ENCODE peak calls at places on chromosomes 3 and 15, in five cellular contexts. Y is IMR-90, Z is GM12878, L is HepG2, G is SK-N-SH. V is an unnamed sample.

GRCh38 chr15:71739355-71739754 is 71.0 kb upstream of the NR2E3 start:
- DNase-seq in L (peak), Y (no peak), Z (no peak), G (no peak), V (no peak)

GRCh38 chr3:47370887-47371697 is 9.7 kb upstream of the PTPN23 start:
- DNase-seq in Y (no peak), G (peak), Z (no peak), L (no peak), V (peak)

GRCh38 chr3:53800507-53800906 is 45.7 kb downstream of the CHDH start:
- DNase-seq in L (no peak), G (no peak), Y (no peak), Z (no peak), V (no peak)

GRCh38 chr15:50219820-50220219 is 37.8 kb downstream of the SLC27A2 start:
- DNase-seq in G (no peak), Z (no peak), L (no peak), Y (peak), V (no peak)

GRCh38 chr3:25515131-25515530 is 87.1 kb downstream of the RARB start:
- DNase-seq in G (no peak), L (no peak), Y (no peak), Z (no peak), V (no peak)

GRCh38 chr3:188266581-188267274 is 112.8 kb downstream of the LPP start:
- DNase-seq in L (no peak), Z (no peak), G (no peak), Y (peak), V (no peak)

GRCh38 chr3:149554826-149555225 is 80.3 kb downstream of the TM4SF4 start:
- DNase-seq in Z (no peak), G (no peak), L (no peak), Y (peak), V (no peak)

GRCh38 chr15:70936326-70936725 is 43.7 kb downstream of the LRRC49 start:
- DNase-seq in Z (no peak), Y (peak), G (peak), L (no peak), V (no peak)

GRCh38 chr3:36957862-36958686 is 13.2 kb upstream of the TRANK1 start:
- DNase-seq in Z (no peak), L (no peak), G (no peak), Y (peak), V (peak)

GRCh38 chr3:43062556-43063040 is 43.3 kb downstream of the POMGNT2 start:
- DNase-seq in G (peak), Z (no peak), L (no peak), Y (no peak), V (peak)

GRCh38 chr3:172039352-172040077 is at the start of gene FNDC3B:
- DNase-seq in L (peak), Y (peak), G (peak), Z (peak), V (peak)

GRCh38 chr15:77426377-77426776 is 5.7 kb downstream of the HMG20A start:
- DNase-seq in Z (no peak), L (no peak), Y (no peak), G (no peak), V (no peak)

GRCh38 chr3:42749753-42750231 is 23.3 kb downstream of the CCDC13 start:
- DNase-seq in L (no peak), Y (no peak), Z (no peak), G (no peak), V (peak)

GRCh38 chr3:143120716-143121239 is 1.2 kb downstream of the CHST2 start:
- DNase-seq in L (no peak), Z (no peak), Y (peak), G (peak), V (peak)

GRCh38 chr15:38651328-38652038 is 86.9 kb upstream of the RASGRP1 start:
- DNase-seq in Y (no peak), G (no peak), L (no peak), Z (no peak), V (peak)

GRCh38 chr3:149340310-149340933 is 7.0 kb upstream of the TM4SF18 start:
- DNase-seq in L (peak), G (no peak), Y (peak), Z (no peak), V (no peak)

GRCh38 chr15:42157981-42158765 is 1.7 kb upstream of the PLA2G4F start:
- DNase-seq in Y (peak), L (no peak), G (no peak), Z (no peak), V (peak)

GRCh38 chr3:11606865-11607440 is 36.8 kb downstream of the VGLL4 start:
- DNase-seq in G (no peak), L (no peak), Y (no peak), Z (no peak), V (no peak)

GRCh38 chr3:11606090-11606784 is 37.5 kb downstream of the VGLL4 start:
- DNase-seq in G (no peak), Z (no peak), L (no peak), Y (no peak), V (no peak)

GRCh38 chr3:11610044-11610671 is 33.6 kb downstream of the VGLL4 start:
- DNase-seq in G (peak), Z (no peak), Y (peak), L (peak), V (no peak)

GRCh38 chr3:11609481-11609880 is 34.2 kb downstream of the VGLL4 start:
- DNase-seq in L (no peak), Y (no peak), G (no peak), Z (no peak), V (no peak)

GRCh38 chr3:11607816-11608215 is 35.9 kb downstream of the VGLL4 start:
- DNase-seq in Y (peak), Z (no peak), G (no peak), L (peak), V (peak)
- TF ChIP-seq MXI1 in Y (no peak), Z (no peak), G (no peak), L (no peak), V (no peak)

GRCh38 chr15:89836255-89837133 is 21.8 kb upstream of the ANPEP start:
- DNase-seq in L (no peak), Y (peak), Z (no peak), G (no peak), V (no peak)
- H3K4me3 ChIP-seq in L (no peak), Y (no peak), Z (no peak), G (no peak), V (no peak)

DNA sequence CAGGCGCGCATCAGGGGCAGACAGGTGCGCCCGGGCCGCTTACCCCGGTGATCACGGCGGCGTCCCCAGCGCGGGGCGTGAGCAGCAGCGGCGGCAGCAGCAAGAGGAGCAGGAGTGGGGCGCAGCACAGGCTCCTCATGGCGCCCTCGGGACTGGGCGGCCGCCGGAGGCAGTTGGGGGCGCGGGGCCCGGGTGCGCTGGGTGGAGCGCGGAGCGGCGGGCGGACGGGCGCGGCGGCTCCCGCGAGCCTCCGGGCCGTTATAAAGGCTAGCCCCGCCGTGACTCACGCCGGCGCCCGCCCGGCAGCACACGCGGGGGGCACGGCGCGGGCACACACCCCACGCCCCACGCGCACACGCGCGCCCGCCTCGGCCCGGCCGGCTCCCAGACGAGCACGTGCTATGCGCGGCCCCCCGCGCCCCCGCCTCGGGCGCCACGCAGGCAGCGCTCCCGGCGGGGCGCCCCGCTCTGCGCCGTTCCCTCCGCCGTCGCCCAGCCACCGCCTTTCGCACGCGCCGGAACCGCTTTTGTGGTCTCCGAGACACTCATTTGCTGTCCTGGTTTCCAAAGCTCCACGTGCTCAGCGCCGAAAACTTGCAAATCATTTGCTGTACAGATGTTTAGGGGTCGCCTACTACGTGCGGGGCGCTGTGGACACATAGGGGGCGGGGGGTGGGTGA is at the start of gene PROK2:
- DNase-seq in L (no peak), Z (no peak), Y (no peak), G (peak), V (no peak)
- TF ChIP-seq MXI1 in L (no peak), Z (no peak), Y (no peak), G (no peak), V (no peak)

DNA sequence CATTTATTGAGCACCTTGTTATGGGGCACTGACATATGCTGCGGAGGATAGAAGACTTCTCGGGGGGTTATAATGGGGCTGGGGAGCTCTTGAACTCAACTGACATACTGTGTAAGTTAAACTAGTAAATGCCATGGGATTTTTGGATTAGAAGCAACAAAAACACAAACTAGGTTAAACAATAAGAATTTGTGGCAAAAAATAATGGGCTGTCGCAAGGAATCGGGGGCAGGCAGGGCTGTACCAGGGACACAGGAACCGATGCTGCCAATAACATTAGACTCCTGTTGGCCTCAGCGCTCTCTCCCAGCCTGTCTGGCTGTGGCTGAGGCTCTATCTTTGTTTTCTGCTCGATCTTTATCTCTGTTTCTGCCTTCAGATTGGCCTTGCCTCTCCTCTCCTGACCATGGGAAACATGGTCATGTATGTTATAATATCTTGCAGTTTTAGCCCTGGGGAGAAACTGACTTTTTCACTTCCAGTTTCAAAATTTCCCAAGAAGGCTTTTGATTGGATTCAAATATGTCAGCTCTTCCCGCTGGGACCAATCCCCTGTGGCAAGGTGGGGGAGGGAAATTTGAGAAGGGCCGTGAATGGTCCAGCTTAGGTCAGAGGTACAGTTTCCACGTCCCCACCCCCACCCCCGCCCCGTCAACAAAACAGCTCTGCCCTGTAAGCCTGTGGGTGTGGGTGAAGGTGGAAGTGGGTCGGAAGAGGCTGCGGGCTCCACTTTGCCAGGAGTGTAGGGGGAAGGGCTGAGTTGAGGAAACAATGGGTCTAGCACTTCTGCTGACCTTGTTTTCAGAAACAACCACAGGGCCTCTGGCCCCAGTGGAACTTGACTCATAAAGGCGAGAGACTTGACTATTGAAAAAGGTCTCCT is 161.0 kb upstream of the TBL1XR1 start:
- DNase-seq in Z (peak), Y (peak), L (peak), G (peak), V (peak)
- H3K4me3 ChIP-seq in Z (peak), Y (no peak), L (peak), G (peak), V (peak)

GRCh38 chr3:71759401-71759800 is 5.7 kb downstream of the GPR27 start:
- DNase-seq in Z (no peak), G (no peak), Y (no peak), L (no peak), V (no peak)
- TF ChIP-seq MXI1 in Z (no peak), G (no peak), Y (no peak), L (no peak), V (no peak)

DNA sequence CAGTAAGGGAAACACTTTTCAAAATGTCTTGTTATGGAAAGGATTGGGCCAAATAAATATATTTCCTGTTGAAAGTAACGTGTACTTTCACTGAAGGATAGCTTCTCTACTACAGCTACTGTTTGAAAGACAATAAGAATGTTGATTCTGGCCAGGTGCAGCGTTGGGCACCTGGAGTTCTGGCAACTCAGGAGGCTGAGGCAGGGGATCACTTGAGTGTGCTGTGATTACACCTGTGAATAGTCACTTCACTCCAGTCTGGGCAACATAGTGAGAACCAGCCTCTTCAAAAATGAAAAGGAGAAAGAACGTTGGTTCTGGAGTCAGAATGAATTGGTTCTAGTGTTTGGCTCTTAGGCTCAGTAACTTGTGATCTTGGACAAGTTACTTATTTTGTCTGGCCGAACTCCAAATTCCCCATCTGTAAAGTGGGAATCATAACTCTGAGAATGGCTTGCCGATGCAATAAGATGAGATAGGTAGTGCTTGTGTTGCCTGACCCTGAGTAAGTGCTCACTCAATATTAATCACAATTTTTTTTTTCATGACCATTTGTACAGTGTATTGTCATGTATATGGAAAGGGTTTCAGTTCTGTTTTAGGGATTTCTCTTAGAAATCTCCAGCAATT is 310.8 kb downstream of the PTPRG start:
- DNase-seq in Y (no peak), G (no peak), L (no peak), Z (no peak), V (no peak)
- H3K4me3 ChIP-seq in Y (no peak), G (no peak), L (no peak), Z (no peak), V (no peak)

DNA sequence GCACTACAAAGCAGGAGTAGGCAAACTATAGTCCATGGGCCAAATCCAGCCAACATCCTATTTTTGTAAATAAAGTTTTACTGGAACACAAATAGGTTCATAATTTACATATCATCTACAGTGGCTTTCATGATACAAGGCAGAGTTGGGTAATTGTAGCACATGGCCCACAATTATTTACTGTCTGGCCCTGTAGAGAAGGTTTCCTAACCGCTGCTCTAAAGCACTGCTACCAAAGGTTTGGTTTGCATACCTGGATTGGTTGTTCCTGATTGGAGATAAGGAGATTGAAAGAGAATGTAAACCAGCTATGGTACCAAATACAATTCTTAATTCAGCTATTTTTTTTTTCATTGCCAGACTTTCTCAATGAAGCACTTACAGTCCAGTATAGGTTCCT is 104.2 kb downstream of the ZNF280D start:
- DNase-seq in Z (no peak), L (no peak), G (no peak), Y (no peak), V (no peak)
- TF ChIP-seq MXI1 in Z (no peak), L (no peak), G (no peak), Y (no peak), V (no peak)

GRCh38 chr3:196322-197153 is at the start of gene CHL1:
- DNase-seq in G (peak), Z (no peak), Y (no peak), L (no peak), V (no peak)
- H3K4me3 ChIP-seq in G (peak), Z (peak), Y (peak), L (no peak), V (no peak)

V was measured in K562.